ENCODE peak calls at places on chromosomes 13 and 19, in four cellular contexts. One of them, this sample, is unnamed.

GRCh38 chr19:17211547-17212446 is 3.4 kb upstream of the USE1 start:
- DNase-seq in type B pancreatic cell: no peak
- DNase-seq in heart right ventricle: no peak
- DNase-seq in iris pigment epithelial cell: no peak
- DNase-seq in this sample: no peak

GRCh38 chr13:49240017-49240416 is 7.7 kb upstream of the CDADC1 start:
- DNase-seq in type B pancreatic cell: no peak
- DNase-seq in iris pigment epithelial cell: peak
- DNase-seq in heart right ventricle: no peak
- DNase-seq in this sample: peak

GRCh38 chr13:23617551-23618014 is 47.4 kb downstream of the TNFRSF19 start:
- DNase-seq in heart right ventricle: no peak
- DNase-seq in type B pancreatic cell: no peak
- DNase-seq in iris pigment epithelial cell: peak
- DNase-seq in this sample: no peak

GRCh38 chr13:57250472-57250871 is 83.5 kb downstream of the PRR20E start:
- DNase-seq in heart right ventricle: no peak
- DNase-seq in iris pigment epithelial cell: no peak
- DNase-seq in type B pancreatic cell: no peak
- DNase-seq in this sample: no peak

GRCh38 chr13:50375792-50376191 is 360.5 kb downstream of the KCNRG start:
- DNase-seq in type B pancreatic cell: no peak
- DNase-seq in iris pigment epithelial cell: peak
- DNase-seq in heart right ventricle: no peak
- DNase-seq in this sample: no peak

GRCh38 chr19:38801359-38802095 is 11.2 kb downstream of the LGALS4 start:
- DNase-seq in iris pigment epithelial cell: no peak
- DNase-seq in heart right ventricle: no peak
- DNase-seq in type B pancreatic cell: no peak
- DNase-seq in this sample: no peak

GRCh38 chr13:77383097-77383496 is 56.2 kb upstream of the MYCBP2 start:
- DNase-seq in iris pigment epithelial cell: no peak
- DNase-seq in heart right ventricle: no peak
- DNase-seq in type B pancreatic cell: no peak
- DNase-seq in this sample: no peak

GRCh38 chr19:18768046-18768771 is 22.9 kb downstream of the COMP start:
- DNase-seq in iris pigment epithelial cell: no peak
- DNase-seq in type B pancreatic cell: no peak
- DNase-seq in heart right ventricle: no peak
- DNase-seq in this sample: no peak

GRCh38 chr13:44155422-44156293 is 218.0 kb upstream of the SERP2 start:
- DNase-seq in heart right ventricle: peak
- DNase-seq in type B pancreatic cell: no peak
- DNase-seq in iris pigment epithelial cell: peak
- DNase-seq in this sample: no peak

GRCh38 chr13:77305276-77305675 is 21.6 kb downstream of the MYCBP2 start:
- DNase-seq in heart right ventricle: no peak
- DNase-seq in iris pigment epithelial cell: peak
- DNase-seq in type B pancreatic cell: no peak
- DNase-seq in this sample: no peak

GRCh38 chr13:104385409-104385808 is 1319.2 kb upstream of the SLC10A2 start:
- DNase-seq in iris pigment epithelial cell: peak
- DNase-seq in type B pancreatic cell: no peak
- DNase-seq in heart right ventricle: no peak
- DNase-seq in this sample: no peak

GRCh38 chr19:7336321-7336973 is 12.3 kb upstream of the ARHGEF18 start:
- DNase-seq in type B pancreatic cell: no peak
- DNase-seq in iris pigment epithelial cell: no peak
- DNase-seq in heart right ventricle: no peak
- DNase-seq in this sample: no peak

GRCh38 chr13:98466634-98467236 is 110.2 kb downstream of the STK24 start:
- DNase-seq in heart right ventricle: no peak
- DNase-seq in type B pancreatic cell: no peak
- DNase-seq in iris pigment epithelial cell: peak
- DNase-seq in this sample: peak

GRCh38 chr19:18057557-18057956 is 29.2 kb downstream of the IL12RB1 start:
- DNase-seq in heart right ventricle: peak
- DNase-seq in iris pigment epithelial cell: no peak
- DNase-seq in type B pancreatic cell: no peak
- DNase-seq in this sample: peak

GRCh38 chr19:6108721-6109633 is 1.3 kb downstream of the RFX2 start:
- DNase-seq in iris pigment epithelial cell: peak
- DNase-seq in heart right ventricle: peak
- DNase-seq in type B pancreatic cell: no peak
- DNase-seq in this sample: peak

GRCh38 chr19:13795595-13796300 is 505 bp downstream of the ZSWIM4 start:
- DNase-seq in iris pigment epithelial cell: peak
- DNase-seq in type B pancreatic cell: no peak
- DNase-seq in heart right ventricle: no peak
- DNase-seq in this sample: no peak

GRCh38 chr19:3346677-3347353 is 19.6 kb upstream of the NFIC start:
- DNase-seq in type B pancreatic cell: no peak
- DNase-seq in iris pigment epithelial cell: no peak
- DNase-seq in heart right ventricle: peak
- DNase-seq in this sample: no peak

GRCh38 chr19:19568802-19569756 is 31.0 kb downstream of the CILP2 start:
- DNase-seq in iris pigment epithelial cell: peak
- DNase-seq in heart right ventricle: no peak
- DNase-seq in type B pancreatic cell: no peak
- DNase-seq in this sample: no peak

GRCh38 chr13:44703371-44703770 is 127.2 kb upstream of the TSC22D1 start:
- DNase-seq in heart right ventricle: no peak
- DNase-seq in iris pigment epithelial cell: peak
- DNase-seq in type B pancreatic cell: no peak
- DNase-seq in this sample: no peak

GRCh38 chr19:6501740-6502648 is at the start of gene TUBB4A:
- DNase-seq in type B pancreatic cell: no peak
- DNase-seq in iris pigment epithelial cell: no peak
- DNase-seq in heart right ventricle: peak
- DNase-seq in this sample: peak

GRCh38 chr13:107770541-107770940 is 444.8 kb downstream of the LIG4 start:
- DNase-seq in heart right ventricle: no peak
- DNase-seq in type B pancreatic cell: no peak
- DNase-seq in iris pigment epithelial cell: no peak
- DNase-seq in this sample: no peak

GRCh38 chr19:41442473-41443360 is at the start of gene ERICH4:
- DNase-seq in iris pigment epithelial cell: no peak
- DNase-seq in heart right ventricle: no peak
- DNase-seq in type B pancreatic cell: no peak
- DNase-seq in this sample: no peak

GRCh38 chr13:110880627-110881026 is 34.2 kb downstream of the ANKRD10 start:
- DNase-seq in iris pigment epithelial cell: no peak
- DNase-seq in heart right ventricle: no peak
- DNase-seq in type B pancreatic cell: no peak
- DNase-seq in this sample: no peak

GRCh38 chr13:36858285-36858684 is 39.3 kb downstream of the RFXAP start:
- DNase-seq in heart right ventricle: no peak
- DNase-seq in type B pancreatic cell: no peak
- DNase-seq in iris pigment epithelial cell: peak
- DNase-seq in this sample: peak

GRCh38 chr13:28729541-28729940 is 10.8 kb upstream of the SLC46A3 start:
- DNase-seq in type B pancreatic cell: no peak
- DNase-seq in iris pigment epithelial cell: no peak
- DNase-seq in heart right ventricle: no peak
- DNase-seq in this sample: no peak

GRCh38 chr19:42246143-42246868 is 3.9 kb upstream of the GSK3A start:
- DNase-seq in heart right ventricle: peak
- DNase-seq in type B pancreatic cell: no peak
- DNase-seq in iris pigment epithelial cell: peak
- DNase-seq in this sample: peak

GRCh38 chr19:5687360-5688198 is 2.5 kb upstream of the RPL36 start:
- DNase-seq in iris pigment epithelial cell: no peak
- DNase-seq in type B pancreatic cell: no peak
- DNase-seq in heart right ventricle: no peak
- DNase-seq in this sample: no peak

GRCh38 chr13:46389985-46390384 is 2.9 kb upstream of the RUBCNL start:
- DNase-seq in iris pigment epithelial cell: no peak
- DNase-seq in type B pancreatic cell: no peak
- DNase-seq in heart right ventricle: no peak
- DNase-seq in this sample: peak

This sample was measured in KBM-7.